ENCODE peak calls at places on chromosomes 4 and X, in five cellular contexts. F is NT2/D1, C is GM12878, O is HepG2, I is H1. N is an unnamed sample.

GRCh38 chr4:11397146-11397545 is 31.5 kb downstream of the HS3ST1 start:
- DNase-seq in F (no peak), C (no peak), O (no peak), I (no peak), N (no peak)

GRCh38 chr4:103074598-103075434 is 1.7 kb downstream of the SLC9B2 start:
- DNase-seq in F (no peak), C (peak; percentile 44), O (no peak), I (no peak), N (no peak)

GRCh38 chr4:25144870-25145481 is 15.3 kb downstream of the SEPSECS start:
- DNase-seq in F (no peak), C (no peak), O (no peak), I (no peak), N (peak; percentile 8)

GRCh38 chr4:167602157-167602556 is 367.9 kb upstream of the SPOCK3 start:
- DNase-seq in F (no peak), C (no peak), O (no peak), I (no peak), N (no peak)

GRCh38 chr4:72451349-72451748 is 117.7 kb downstream of the ADAMTS3 start:
- DNase-seq in F (no peak), C (no peak), O (no peak), I (no peak), N (no peak)

GRCh38 chrX:13005671-13006473 is 31.0 kb downstream of the TMSB4X start:
- DNase-seq in F (no peak), C (peak; percentile 89), O (no peak), I (no peak), N (no peak)

GRCh38 chr4:2798399-2799301 is 5.8 kb downstream of the SH3BP2 start:
- DNase-seq in F (no peak), C (no peak), O (no peak), I (no peak), N (no peak)

GRCh38 chr4:90220453-90220852 is 93.3 kb downstream of the CCSER1 start:
- DNase-seq in F (no peak), C (no peak), O (no peak), I (no peak), N (no peak)

GRCh38 chr4:15665738-15666365 is 10.7 kb upstream of the FBXL5 start:
- DNase-seq in F (no peak), C (no peak), O (no peak), I (no peak), N (no peak)

GRCh38 chr4:182454440-182455013 is 211.3 kb downstream of the TENM3 start:
- DNase-seq in F (no peak), C (no peak), O (no peak), I (no peak), N (no peak)

GRCh38 chrX:154051210-154051810 is 31.6 kb upstream of the IRAK1 start:
- DNase-seq in F (peak; percentile 6), C (no peak), O (peak; percentile 45), I (peak; percentile 65), N (peak; percentile 73)

GRCh38 chr4:24753519-24753918 is 41.9 kb upstream of the SOD3 start:
- DNase-seq in F (no peak), C (no peak), O (no peak), I (no peak), N (no peak)

GRCh38 chr4:113445286-113445685 is 316.3 kb downstream of the CAMK2D start:
- DNase-seq in F (no peak), C (no peak), O (no peak), I (no peak), N (no peak)

GRCh38 chr4:12924253-12924652 is 559.9 kb downstream of the RAB28 start:
- DNase-seq in F (no peak), C (no peak), O (no peak), I (no peak), N (no peak)
- TF ChIP-seq SUZ12 in F (no peak), C (no peak), O (no peak), I (no peak), N (no peak)

DNA sequence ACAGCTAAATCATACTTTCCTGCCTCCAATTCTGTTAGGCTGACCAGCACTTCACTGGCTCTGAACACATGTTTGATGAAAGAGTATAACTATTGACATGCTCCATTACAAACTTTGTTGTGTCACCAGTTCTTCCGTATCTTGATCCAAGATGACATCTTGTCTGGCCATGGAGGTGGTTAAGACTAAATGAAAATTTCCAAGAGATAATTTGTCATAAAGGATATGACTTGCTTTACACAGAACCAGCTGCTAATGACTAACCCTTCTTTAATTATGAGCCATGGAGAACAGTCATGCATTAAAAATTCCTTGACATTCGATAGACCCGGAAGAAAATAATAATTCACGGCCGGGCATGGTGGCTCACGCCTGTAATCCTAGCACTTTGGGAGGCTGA is 17.7 kb upstream of the N4BP2 start:
- DNase-seq in F (no peak), C (no peak), O (no peak), I (no peak), N (no peak)
- TF ChIP-seq SUZ12 in F (no peak), C (no peak), O (no peak), I (no peak), N (no peak)

GRCh38 chr4:149370002-149370401 is 445.6 kb downstream of the IQCM start:
- DNase-seq in F (no peak), C (no peak), O (peak; percentile 0), I (no peak), N (no peak)
- TF ChIP-seq SUZ12 in F (no peak), C (no peak), O (no peak), I (no peak), N (no peak)

DNA sequence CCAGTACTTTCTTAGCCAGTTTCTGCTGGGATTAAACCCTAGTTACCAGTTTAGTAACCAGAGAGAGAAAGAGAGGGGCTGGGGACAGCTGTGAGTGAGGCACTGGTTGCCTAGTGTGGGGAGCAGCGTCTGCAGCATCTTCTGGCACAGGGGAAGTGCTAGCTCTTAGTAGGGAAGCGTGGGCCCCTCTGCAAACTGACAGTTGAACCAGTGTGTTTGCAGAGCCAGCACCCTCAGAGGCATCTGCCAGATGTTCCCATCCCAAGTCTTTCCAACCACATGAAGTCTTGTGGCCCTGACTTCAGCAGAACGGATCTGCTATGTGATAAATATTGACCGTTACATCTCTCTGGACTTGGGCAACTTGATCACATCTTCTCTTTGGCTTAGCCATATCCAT is 15.0 kb downstream of the RBMX2 start:
- DNase-seq in F (no peak), C (no peak), O (no peak), I (no peak), N (no peak)
- TF ChIP-seq SUZ12 in F (no peak), C (no peak), O (no peak), I (no peak), N (no peak)

GRCh38 chr4:170741856-170742255 is 652.1 kb upstream of the AADAT start:
- DNase-seq in F (no peak), C (no peak), O (no peak), I (no peak), N (no peak)

GRCh38 chr4:170736710-170737109 is 647.0 kb upstream of the AADAT start:
- DNase-seq in F (no peak), C (no peak), O (no peak), I (no peak), N (no peak)
- TF ChIP-seq SUZ12 in F (no peak), C (no peak), O (no peak), I (no peak), N (no peak)